ENCODE peak calls at places on chromosomes 3 and 15, in five cellular contexts. One of them, this sample, is unnamed.

GRCh38 chr3:146196789-146197188 is 35.8 kb upstream of the PLOD2 start:
- DNase-seq in transverse colon: no peak
- DNase-seq in A549: no peak
- DNase-seq in adrenal gland: no peak
- DNase-seq in stomach: no peak
- DNase-seq in this sample: no peak

GRCh38 chr3:24548278-24548677 is 53.6 kb upstream of the THRB start:
- DNase-seq in stomach: no peak
- DNase-seq in adrenal gland: no peak
- DNase-seq in transverse colon: no peak
- DNase-seq in A549: no peak
- DNase-seq in this sample: no peak

GRCh38 chr15:61639491-61639890 is 410.4 kb upstream of the RORA start:
- DNase-seq in transverse colon: no peak
- DNase-seq in stomach: no peak
- DNase-seq in A549: no peak
- DNase-seq in adrenal gland: no peak
- DNase-seq in this sample: no peak

GRCh38 chr3:63891518-63891917 is 20.7 kb downstream of the SCAANT1 start:
- DNase-seq in transverse colon: no peak
- DNase-seq in A549: no peak
- DNase-seq in adrenal gland: no peak
- DNase-seq in stomach: no peak
- DNase-seq in this sample: no peak

GRCh38 chr3:143203848-143204247 is 84.3 kb downstream of the CHST2 start:
- DNase-seq in stomach: no peak
- DNase-seq in A549: no peak
- DNase-seq in adrenal gland: no peak
- DNase-seq in transverse colon: no peak
- DNase-seq in this sample: no peak

GRCh38 chr3:143849854-143850549 is 1.7 kb upstream of the SLC9A9 start:
- DNase-seq in transverse colon: no peak
- DNase-seq in A549: no peak
- DNase-seq in stomach: no peak
- DNase-seq in adrenal gland: no peak
- DNase-seq in this sample: peak

GRCh38 chr3:13282986-13283876 is 136.9 kb downstream of the NUP210 start:
- DNase-seq in adrenal gland: no peak
- DNase-seq in stomach: no peak
- DNase-seq in transverse colon: no peak
- DNase-seq in A549: peak
- DNase-seq in this sample: peak

GRCh38 chr3:122004123-122004522 is 17.9 kb downstream of the ILDR1 start:
- DNase-seq in A549: no peak
- DNase-seq in adrenal gland: no peak
- DNase-seq in transverse colon: no peak
- DNase-seq in stomach: no peak
- DNase-seq in this sample: no peak

GRCh38 chr15:31238369-31238768 is 88.3 kb upstream of the KLF13 start:
- DNase-seq in transverse colon: no peak
- DNase-seq in stomach: no peak
- DNase-seq in A549: no peak
- DNase-seq in adrenal gland: no peak
- DNase-seq in this sample: no peak

GRCh38 chr15:48855501-48856440 is 22.2 kb upstream of the EID1 start:
- DNase-seq in stomach: no peak
- DNase-seq in adrenal gland: no peak
- DNase-seq in A549: peak
- DNase-seq in transverse colon: peak
- DNase-seq in this sample: peak

GRCh38 chr15:48680841-48681240 is 35.3 kb upstream of the FBN1 start:
- DNase-seq in A549: no peak
- DNase-seq in transverse colon: no peak
- DNase-seq in stomach: no peak
- DNase-seq in adrenal gland: no peak
- DNase-seq in this sample: no peak

GRCh38 chr3:171953300-171954022 is 85.9 kb upstream of the FNDC3B start:
- DNase-seq in adrenal gland: no peak
- DNase-seq in stomach: no peak
- DNase-seq in transverse colon: no peak
- DNase-seq in A549: no peak
- DNase-seq in this sample: no peak

GRCh38 chr15:90087454-90088154 is 14.7 kb downstream of the IDH2 start:
- DNase-seq in adrenal gland: no peak
- DNase-seq in transverse colon: peak
- DNase-seq in stomach: no peak
- DNase-seq in A549: peak
- DNase-seq in this sample: peak

GRCh38 chr3:21174461-21174860 is 576.5 kb downstream of the ZNF385D start:
- DNase-seq in stomach: no peak
- DNase-seq in adrenal gland: no peak
- DNase-seq in A549: no peak
- DNase-seq in transverse colon: no peak
- DNase-seq in this sample: no peak

GRCh38 chr3:6125520-6125919 is 735.4 kb upstream of the GRM7 start:
- DNase-seq in adrenal gland: no peak
- DNase-seq in transverse colon: no peak
- DNase-seq in A549: no peak
- DNase-seq in stomach: no peak
- DNase-seq in this sample: no peak

DNA sequence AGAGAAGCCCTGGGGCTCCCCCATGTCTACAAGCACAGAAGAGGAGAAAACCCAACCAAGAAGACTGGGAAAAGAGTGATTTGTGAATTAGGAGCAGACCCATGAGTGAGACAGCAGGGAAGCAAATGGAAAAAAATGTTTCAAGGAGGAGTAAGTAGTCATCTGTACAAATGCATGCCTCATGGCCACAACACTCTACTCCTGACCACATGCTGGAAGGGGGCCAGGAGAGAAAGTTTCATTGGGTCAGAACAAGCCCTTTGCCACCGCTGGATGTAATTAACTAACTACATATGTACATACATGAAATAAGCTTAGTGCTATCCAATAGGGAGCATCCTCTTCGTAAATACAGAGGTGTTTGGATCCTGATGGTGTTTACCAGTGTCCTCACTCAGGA is 27.3 kb downstream of the CLRN1 start:
- DNase-seq in stomach: no peak
- DNase-seq in A549: no peak
- DNase-seq in adrenal gland: no peak
- DNase-seq in transverse colon: no peak
- DNase-seq in this sample: no peak
- TF ChIP-seq POLR2A in stomach: no peak
- TF ChIP-seq POLR2A in A549: no peak
- TF ChIP-seq POLR2A in adrenal gland: no peak
- TF ChIP-seq POLR2A in transverse colon: no peak
- TF ChIP-seq POLR2A in this sample: no peak

GRCh38 chr3:40504636-40505430 is 1.0 kb upstream of the ZNF620 start:
- DNase-seq in adrenal gland: peak
- DNase-seq in transverse colon: no peak
- DNase-seq in stomach: no peak
- DNase-seq in A549: peak
- DNase-seq in this sample: no peak
- TF ChIP-seq POLR2A in adrenal gland: no peak
- TF ChIP-seq POLR2A in transverse colon: no peak
- TF ChIP-seq POLR2A in stomach: no peak
- TF ChIP-seq POLR2A in A549: no peak
- TF ChIP-seq POLR2A in this sample: no peak

DNA sequence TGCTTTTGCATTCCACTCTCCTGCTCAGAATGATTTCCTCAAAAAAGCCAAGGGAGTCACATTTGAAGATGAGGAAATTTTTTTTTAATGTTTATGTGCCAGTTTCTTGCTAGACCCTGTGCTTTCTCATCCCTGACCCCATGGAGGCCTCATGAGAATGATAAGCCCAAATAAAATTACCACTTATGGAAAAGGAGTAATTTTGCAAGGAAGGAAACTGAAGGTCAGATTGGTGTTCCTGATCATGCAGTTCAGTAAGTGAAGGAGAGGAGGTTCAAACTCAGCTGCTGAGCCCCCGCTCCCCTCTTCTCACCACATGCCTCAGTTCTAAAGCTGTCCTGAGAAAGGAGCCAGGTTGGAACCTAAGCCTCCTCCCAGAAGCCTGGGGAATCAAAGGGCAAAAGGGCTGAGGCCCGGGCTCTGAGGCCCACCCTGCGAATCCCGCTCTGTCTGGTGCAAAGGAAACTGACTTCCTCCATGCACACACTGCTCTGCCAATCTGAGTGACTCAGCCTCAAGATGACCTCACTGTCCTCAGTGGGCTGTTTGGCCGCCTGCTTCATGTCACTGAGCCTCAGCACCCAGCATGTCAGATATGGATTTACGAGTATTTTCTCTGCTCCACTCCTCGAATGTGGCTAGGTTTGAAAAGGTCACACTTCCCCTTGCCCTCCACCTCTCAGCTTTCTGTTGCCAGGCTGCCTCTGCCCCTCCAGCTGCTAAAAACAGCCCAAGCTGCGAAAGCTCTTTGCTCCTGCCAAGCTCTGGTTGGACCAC is 56.9 kb upstream of the FLNB start:
- DNase-seq in transverse colon: peak
- DNase-seq in A549: peak
- DNase-seq in stomach: peak
- DNase-seq in adrenal gland: peak
- DNase-seq in this sample: peak
- TF ChIP-seq POLR2A in transverse colon: no peak
- TF ChIP-seq POLR2A in A549: no peak
- TF ChIP-seq POLR2A in stomach: no peak
- TF ChIP-seq POLR2A in adrenal gland: no peak
- TF ChIP-seq POLR2A in this sample: no peak

GRCh38 chr3:194671511-194671899 is 486 bp downstream of the LSG1 start:
- DNase-seq in adrenal gland: no peak
- DNase-seq in stomach: no peak
- DNase-seq in transverse colon: no peak
- DNase-seq in A549: peak
- DNase-seq in this sample: peak

GRCh38 chr3:194675081-194675640 is 3.2 kb upstream of the LSG1 start:
- DNase-seq in A549: no peak
- DNase-seq in stomach: no peak
- DNase-seq in adrenal gland: no peak
- DNase-seq in transverse colon: no peak
- DNase-seq in this sample: no peak

GRCh38 chr3:194672876-194673275 is 885 bp upstream of the LSG1 start:
- DNase-seq in transverse colon: no peak
- DNase-seq in stomach: no peak
- DNase-seq in adrenal gland: no peak
- DNase-seq in A549: no peak
- DNase-seq in this sample: peak

GRCh38 chr3:194673761-194674160 is 1.8 kb upstream of the LSG1 start:
- DNase-seq in adrenal gland: no peak
- DNase-seq in stomach: no peak
- DNase-seq in transverse colon: no peak
- DNase-seq in A549: no peak
- DNase-seq in this sample: no peak

GRCh38 chr3:194671900-194672808 is at the start of gene LSG1:
- DNase-seq in transverse colon: peak
- DNase-seq in A549: peak
- DNase-seq in stomach: peak
- DNase-seq in adrenal gland: peak
- DNase-seq in this sample: peak
- TF ChIP-seq POLR2A in transverse colon: peak
- TF ChIP-seq POLR2A in A549: peak
- TF ChIP-seq POLR2A in stomach: no peak
- TF ChIP-seq POLR2A in adrenal gland: peak
- TF ChIP-seq POLR2A in this sample: peak

GRCh38 chr3:156681003-156681402 is 6.6 kb downstream of the TIPARP start:
- DNase-seq in stomach: peak
- DNase-seq in transverse colon: peak
- DNase-seq in A549: peak
- DNase-seq in adrenal gland: peak
- DNase-seq in this sample: peak

GRCh38 chr3:156682491-156682890 is 8.1 kb downstream of the TIPARP start:
- DNase-seq in transverse colon: no peak
- DNase-seq in stomach: no peak
- DNase-seq in A549: no peak
- DNase-seq in adrenal gland: no peak
- DNase-seq in this sample: no peak

GRCh38 chr3:156682963-156683362 is 8.6 kb downstream of the TIPARP start:
- DNase-seq in adrenal gland: no peak
- DNase-seq in A549: no peak
- DNase-seq in stomach: no peak
- DNase-seq in transverse colon: no peak
- DNase-seq in this sample: no peak

GRCh38 chr3:156678216-156678615 is 3.8 kb downstream of the TIPARP start:
- DNase-seq in A549: no peak
- DNase-seq in adrenal gland: no peak
- DNase-seq in stomach: no peak
- DNase-seq in transverse colon: no peak
- DNase-seq in this sample: no peak

GRCh38 chr3:156680243-156680930 is 6.0 kb downstream of the TIPARP start:
- DNase-seq in adrenal gland: no peak
- DNase-seq in A549: no peak
- DNase-seq in transverse colon: no peak
- DNase-seq in stomach: no peak
- DNase-seq in this sample: no peak
- TF ChIP-seq POLR2A in adrenal gland: no peak
- TF ChIP-seq POLR2A in A549: no peak
- TF ChIP-seq POLR2A in transverse colon: no peak
- TF ChIP-seq POLR2A in stomach: no peak
- TF ChIP-seq POLR2A in this sample: no peak

DNA sequence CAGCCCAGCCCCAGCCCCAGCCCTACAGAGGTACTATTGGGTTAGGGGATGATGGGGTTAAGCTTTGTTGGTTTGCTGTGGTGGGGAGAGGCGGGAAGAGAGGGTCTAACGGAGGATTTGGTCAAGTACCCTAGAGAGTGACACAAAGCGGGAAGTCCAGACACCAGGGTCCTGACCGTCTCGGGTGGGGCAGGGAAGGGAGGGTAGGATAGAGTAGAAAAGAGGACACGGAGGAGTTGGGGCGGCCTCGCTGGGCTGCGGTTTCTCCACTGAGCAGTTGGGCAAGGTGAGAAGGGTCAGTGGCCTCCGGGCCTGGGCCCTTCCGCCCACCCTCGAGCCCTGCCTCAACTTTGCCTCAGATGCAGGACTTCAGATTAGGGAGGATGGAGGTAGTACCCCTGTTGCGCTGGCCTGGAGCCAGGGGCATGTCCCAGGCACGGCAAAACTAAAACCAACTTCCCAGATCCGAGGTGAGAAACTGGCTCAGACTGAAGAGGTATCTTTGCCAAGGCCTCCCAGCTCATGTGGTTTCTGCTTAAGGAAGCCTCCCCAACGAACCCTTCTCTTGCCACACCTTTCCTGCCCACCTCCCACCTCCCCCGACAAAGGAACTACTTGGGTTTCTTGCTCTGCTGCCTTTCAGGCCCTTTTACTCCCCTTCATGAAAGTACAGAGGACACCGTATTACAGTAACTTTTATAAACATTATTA is 551 bp downstream of the PML start:
- DNase-seq in stomach: no peak
- DNase-seq in adrenal gland: peak
- DNase-seq in transverse colon: peak
- DNase-seq in A549: no peak
- DNase-seq in this sample: peak
- TF ChIP-seq POLR2A in stomach: no peak
- TF ChIP-seq POLR2A in adrenal gland: no peak
- TF ChIP-seq POLR2A in transverse colon: no peak
- TF ChIP-seq POLR2A in A549: no peak
- TF ChIP-seq POLR2A in this sample: no peak

GRCh38 chr3:113055201-113055600 is 64.4 kb downstream of the GTPBP8 start:
- DNase-seq in transverse colon: no peak
- DNase-seq in A549: no peak
- DNase-seq in stomach: no peak
- DNase-seq in adrenal gland: no peak
- DNase-seq in this sample: no peak
- TF ChIP-seq POLR2A in transverse colon: no peak
- TF ChIP-seq POLR2A in A549: no peak
- TF ChIP-seq POLR2A in stomach: no peak
- TF ChIP-seq POLR2A in adrenal gland: no peak
- TF ChIP-seq POLR2A in this sample: no peak

This sample was measured in erythroblast.